ENCODE peak calls at places on chromosomes 16 and 17, in five cellular contexts. A is fibroblast of lung, J is uterus, L is transverse colon, E is retinal pigment epithelial cell. U is an unnamed sample.

GRCh38 chr17:77308768-77309726 is 168.3 kb downstream of the SEC14L1 start:
- DNase-seq in L (no peak), J (peak), E (no peak), A (peak), U (no peak)

GRCh38 chr16:56617212-56618085 is 8.1 kb upstream of the MT1E start:
- DNase-seq in E (no peak), A (peak), J (peak), L (peak), U (no peak)

GRCh38 chr16:75108792-75109731 is 7.5 kb downstream of the LDHD start:
- DNase-seq in A (peak), E (peak), J (peak), L (peak), U (peak)

GRCh38 chr16:61083711-61084110 is 952.5 kb downstream of the CDH8 start:
- DNase-seq in J (no peak), A (no peak), E (no peak), L (no peak), U (no peak)

GRCh38 chr16:25108054-25108453 is 3.5 kb upstream of the LCMT1 start:
- DNase-seq in J (no peak), L (peak), E (no peak), A (no peak), U (no peak)

GRCh38 chr16:50448522-50448921 is 79.7 kb upstream of the BRD7 start:
- DNase-seq in L (no peak), A (no peak), J (no peak), E (no peak), U (no peak)

GRCh38 chr17:21378553-21378952 is 2.4 kb downstream of the KCNJ12 start:
- DNase-seq in L (no peak), A (no peak), E (no peak), J (no peak), U (no peak)

GRCh38 chr16:54931041-54931756 is 534 bp downstream of the IRX5 start:
- DNase-seq in L (no peak), J (no peak), E (no peak), A (no peak), U (no peak)

GRCh38 chr16:29784901-29785500 is 5.5 kb upstream of the KIF22 start:
- DNase-seq in E (no peak), A (peak), J (peak), L (peak), U (no peak)

GRCh38 chr17:49715717-49716279 is 8.0 kb upstream of the SLC35B1 start:
- DNase-seq in J (no peak), A (no peak), E (no peak), L (no peak), U (no peak)

GRCh38 chr17:36131436-36131835 is 27.8 kb downstream of the CCL4 start:
- DNase-seq in J (no peak), E (no peak), A (no peak), L (no peak), U (no peak)

GRCh38 chr17:79633154-79633553 is 22.3 kb upstream of the RBFOX3 start:
- DNase-seq in A (no peak), L (peak), E (no peak), J (peak), U (no peak)

GRCh38 chr16:8554881-8555280 is 35.4 kb downstream of the TMEM114 start:
- DNase-seq in L (no peak), A (no peak), E (no peak), J (no peak), U (no peak)

GRCh38 chr16:50296807-50297206 is 30.5 kb downstream of the ADCY7 start:
- DNase-seq in J (no peak), E (no peak), A (no peak), L (no peak), U (no peak)

GRCh38 chr17:59844884-59845594 is 47.7 kb downstream of the TUBD1 start:
- DNase-seq in J (no peak), A (peak), E (no peak), L (no peak), U (no peak)

GRCh38 chr17:28949185-28950016 is 1.9 kb downstream of the PHF12 start:
- DNase-seq in L (peak), J (peak), E (no peak), A (peak), U (no peak)

GRCh38 chr17:6753006-6753445 is 2.8 kb upstream of the XAF1 start:
- DNase-seq in E (peak), J (peak), L (peak), A (peak), U (peak)

GRCh38 chr16:68608330-68608729 is 36.8 kb upstream of the CDH3 start:
- DNase-seq in A (no peak), E (no peak), J (no peak), L (no peak), U (no peak)

GRCh38 chr16:68607443-68607842 is 37.7 kb upstream of the CDH3 start:
- DNase-seq in A (no peak), E (no peak), L (no peak), J (no peak), U (no peak)

DNA sequence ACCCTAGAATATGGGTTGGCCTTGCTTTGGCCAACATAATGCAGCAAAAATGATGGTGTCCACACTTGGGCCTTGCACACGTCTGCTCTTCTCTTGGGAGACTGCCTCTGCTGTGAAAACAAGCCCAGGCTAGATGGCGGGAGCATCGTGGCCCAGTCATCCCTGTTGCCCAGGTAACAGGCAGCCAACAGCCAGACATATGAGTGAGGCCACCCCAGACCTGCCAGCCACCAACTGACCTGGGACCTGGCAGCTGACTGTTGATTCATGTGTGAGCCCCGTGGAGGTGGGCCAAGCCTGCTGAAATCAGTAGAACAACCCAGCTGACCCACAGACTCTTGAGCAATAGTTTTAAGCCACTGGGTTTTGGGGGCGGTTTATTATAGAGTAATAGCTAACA is 39.4 kb upstream of the CDH3 start:
- DNase-seq in A (no peak), E (peak), L (no peak), J (no peak), U (peak)
- TF ChIP-seq CTCF in A (no peak), E (no peak), L (no peak), J (no peak), U (no peak)

GRCh38 chr16:70579648-70580630 is 56.3 kb downstream of the SF3B3 start:
- DNase-seq in E (no peak), J (peak), L (peak), A (no peak), U (no peak)

GRCh38 chr16:70576431-70577255 is 53.0 kb downstream of the SF3B3 start:
- DNase-seq in A (peak), L (peak), E (no peak), J (no peak), U (peak)

GRCh38 chr16:70578035-70578434 is 54.4 kb downstream of the SF3B3 start:
- DNase-seq in E (no peak), A (no peak), L (no peak), J (no peak), U (no peak)

GRCh38 chr16:70577256-70577698 is 53.7 kb downstream of the SF3B3 start:
- DNase-seq in A (peak), E (no peak), L (no peak), J (no peak), U (peak)

GRCh38 chr16:70579248-70579647 is 55.6 kb downstream of the SF3B3 start:
- DNase-seq in E (no peak), J (no peak), L (no peak), A (no peak), U (no peak)
- H3K4me3 ChIP-seq in E (no peak), J (no peak), L (no peak), A (no peak), U (no peak)

GRCh38 chr17:81094744-81095607 is 60.0 kb downstream of the BAIAP2 start:
- DNase-seq in E (peak), J (peak), A (peak), L (peak), U (peak)
- TF ChIP-seq CTCF in E (no peak), J (no peak), A (no peak), L (no peak), U (no peak)

GRCh38 chr16:88883117-88883895 is 16.8 kb upstream of the PABPN1L start:
- DNase-seq in E (no peak), L (no peak), J (no peak), A (no peak), U (no peak)
- H3K4me3 ChIP-seq in E (no peak), L (no peak), J (no peak), A (no peak), U (no peak)

GRCh38 chr16:30867747-30868146 is 26.1 kb downstream of the BCL7C start:
- DNase-seq in L (no peak), J (no peak), E (no peak), A (peak), U (no peak)
- TF ChIP-seq CTCF in L (no peak), J (no peak), E (peak), A (peak), U (peak)